ENCODE peak calls at places on chromosomes 13 and 19, in five cellular contexts. One of them, this sample, is unnamed. For H3K4me1, the result is how much of the 10 kb centered on the place peaks cover.

GRCh38 chr13:29909975-29910674 is 59.7 kb upstream of the UBL3 start:
- DNase-seq in fibroblast of lung: peak
- DNase-seq in esophagus squamous epithelium: no peak
- DNase-seq in mucosa of descending colon: no peak
- DNase-seq in A549: peak
- DNase-seq in this sample: no peak

GRCh38 chr13:37617162-37617561 is 18.6 kb upstream of the POSTN start:
- DNase-seq in esophagus squamous epithelium: no peak
- DNase-seq in fibroblast of lung: peak
- DNase-seq in A549: peak
- DNase-seq in mucosa of descending colon: no peak
- DNase-seq in this sample: no peak

GRCh38 chr13:76440568-76440967 is 445.6 kb downstream of the KCTD12 start:
- DNase-seq in A549: no peak
- DNase-seq in esophagus squamous epithelium: no peak
- DNase-seq in fibroblast of lung: no peak
- DNase-seq in mucosa of descending colon: no peak
- DNase-seq in this sample: no peak

GRCh38 chr13:20359335-20359734 is 127.2 kb upstream of the GJB6 start:
- DNase-seq in mucosa of descending colon: no peak
- DNase-seq in fibroblast of lung: peak
- DNase-seq in A549: peak
- DNase-seq in esophagus squamous epithelium: no peak
- DNase-seq in this sample: no peak

GRCh38 chr13:30936920-30937319 is 4.5 kb downstream of the TEX26 start:
- DNase-seq in A549: no peak
- DNase-seq in mucosa of descending colon: peak
- DNase-seq in esophagus squamous epithelium: no peak
- DNase-seq in fibroblast of lung: no peak
- DNase-seq in this sample: no peak

GRCh38 chr19:8004723-8005513 is 523 bp downstream of the ELAVL1 start:
- DNase-seq in A549: no peak
- DNase-seq in mucosa of descending colon: peak
- DNase-seq in fibroblast of lung: peak
- DNase-seq in esophagus squamous epithelium: no peak
- DNase-seq in this sample: no peak

GRCh38 chr19:1080360-1081161 is 13.6 kb downstream of the ARHGAP45 start:
- DNase-seq in mucosa of descending colon: no peak
- DNase-seq in esophagus squamous epithelium: no peak
- DNase-seq in fibroblast of lung: no peak
- DNase-seq in A549: no peak
- DNase-seq in this sample: no peak

GRCh38 chr13:102231486-102231885 is 170.4 kb downstream of the FGF14 start:
- DNase-seq in esophagus squamous epithelium: no peak
- DNase-seq in fibroblast of lung: no peak
- DNase-seq in mucosa of descending colon: no peak
- DNase-seq in A549: no peak
- DNase-seq in this sample: no peak

GRCh38 chr13:90445179-90445578 is 902.3 kb upstream of the MIR17HG start:
- DNase-seq in fibroblast of lung: peak
- DNase-seq in mucosa of descending colon: no peak
- DNase-seq in esophagus squamous epithelium: no peak
- DNase-seq in A549: peak
- DNase-seq in this sample: no peak

GRCh38 chr19:50002386-50002960 is 22.7 kb downstream of the VRK3 start:
- DNase-seq in esophagus squamous epithelium: no peak
- DNase-seq in mucosa of descending colon: no peak
- DNase-seq in fibroblast of lung: no peak
- DNase-seq in A549: no peak
- DNase-seq in this sample: no peak

GRCh38 chr19:53086949-53087348 is 16.3 kb downstream of the ZNF160 start:
- DNase-seq in esophagus squamous epithelium: no peak
- DNase-seq in A549: no peak
- DNase-seq in mucosa of descending colon: no peak
- DNase-seq in fibroblast of lung: peak
- DNase-seq in this sample: no peak

GRCh38 chr19:11088508-11089253 is 582 bp upstream of the LDLR start:
- DNase-seq in mucosa of descending colon: peak
- DNase-seq in esophagus squamous epithelium: no peak
- DNase-seq in A549: no peak
- DNase-seq in fibroblast of lung: no peak
- DNase-seq in this sample: no peak

GRCh38 chr19:50314724-50315700 is 14.2 kb downstream of the KCNC3 start:
- DNase-seq in mucosa of descending colon: no peak
- DNase-seq in esophagus squamous epithelium: no peak
- DNase-seq in A549: no peak
- DNase-seq in fibroblast of lung: no peak
- DNase-seq in this sample: peak

GRCh38 chr13:114108894-114109293 is 23.5 kb downstream of the RASA3 start:
- DNase-seq in fibroblast of lung: no peak
- DNase-seq in mucosa of descending colon: peak
- DNase-seq in A549: no peak
- DNase-seq in esophagus squamous epithelium: no peak
- DNase-seq in this sample: no peak

GRCh38 chr13:95644611-95645052 is at the start of gene DZIP1:
- DNase-seq in A549: peak
- DNase-seq in mucosa of descending colon: peak
- DNase-seq in fibroblast of lung: peak
- DNase-seq in esophagus squamous epithelium: no peak
- DNase-seq in this sample: peak

GRCh38 chr19:41159861-41160260 is 33.2 kb upstream of the CYP2S1 start:
- DNase-seq in A549: peak
- DNase-seq in fibroblast of lung: no peak
- DNase-seq in mucosa of descending colon: no peak
- DNase-seq in esophagus squamous epithelium: no peak
- DNase-seq in this sample: no peak

GRCh38 chr13:39159393-39159792 is 121.1 kb downstream of the NHLRC3 start:
- DNase-seq in esophagus squamous epithelium: no peak
- DNase-seq in fibroblast of lung: no peak
- DNase-seq in A549: no peak
- DNase-seq in mucosa of descending colon: no peak
- DNase-seq in this sample: no peak

GRCh38 chr19:10871711-10872550 is 578 bp downstream of the CARM1 start:
- DNase-seq in A549: no peak
- DNase-seq in fibroblast of lung: no peak
- DNase-seq in mucosa of descending colon: peak
- DNase-seq in esophagus squamous epithelium: no peak
- DNase-seq in this sample: peak

GRCh38 chr13:66992683-66993082 is 237.5 kb downstream of the PCDH9 start:
- DNase-seq in mucosa of descending colon: no peak
- DNase-seq in A549: no peak
- DNase-seq in fibroblast of lung: no peak
- DNase-seq in esophagus squamous epithelium: no peak
- DNase-seq in this sample: no peak
- H3K4me1 ChIP-seq in mucosa of descending colon: under half
- H3K4me1 ChIP-seq in A549: under half
- H3K4me1 ChIP-seq in fibroblast of lung: under half
- H3K4me1 ChIP-seq in esophagus squamous epithelium: under half
- H3K4me1 ChIP-seq in this sample: under half

DNA sequence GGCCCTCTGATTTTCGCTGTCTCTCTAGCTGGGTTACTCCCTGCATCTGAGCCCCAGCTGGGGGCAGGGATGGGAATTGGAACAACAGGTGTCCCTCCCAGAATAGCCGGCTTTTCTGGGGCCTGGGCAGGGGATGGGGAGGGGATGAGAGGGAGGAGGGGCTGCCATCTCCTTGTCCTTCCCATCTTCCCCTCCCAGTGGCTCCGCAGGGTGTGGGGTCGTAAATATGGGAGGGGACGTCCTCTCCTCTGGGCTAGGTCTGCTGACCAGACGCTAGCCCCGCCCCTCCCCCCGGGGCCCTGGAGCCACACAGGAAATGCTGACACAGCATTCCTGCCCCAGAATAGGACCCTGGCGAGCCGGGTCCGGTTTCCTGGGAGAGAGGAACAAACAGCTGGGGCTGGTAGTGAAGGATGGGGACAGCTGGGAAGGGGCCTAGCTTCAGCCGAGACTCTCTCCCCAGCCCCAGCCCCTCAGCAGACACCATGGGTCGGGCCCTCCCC is 1.1 kb downstream of the RYR1 start:
- DNase-seq in esophagus squamous epithelium: no peak
- DNase-seq in mucosa of descending colon: peak
- DNase-seq in A549: no peak
- DNase-seq in fibroblast of lung: no peak
- DNase-seq in this sample: no peak
- H3K4me3 ChIP-seq in esophagus squamous epithelium: no peak
- H3K4me3 ChIP-seq in mucosa of descending colon: no peak
- H3K4me3 ChIP-seq in A549: no peak
- H3K4me3 ChIP-seq in fibroblast of lung: no peak
- H3K4me3 ChIP-seq in this sample: no peak

GRCh38 chr13:44268965-44269364 is 104.7 kb upstream of the SERP2 start:
- DNase-seq in A549: no peak
- DNase-seq in fibroblast of lung: no peak
- DNase-seq in mucosa of descending colon: no peak
- DNase-seq in esophagus squamous epithelium: no peak
- DNase-seq in this sample: no peak

GRCh38 chr13:44270153-44270552 is 103.5 kb upstream of the SERP2 start:
- DNase-seq in fibroblast of lung: no peak
- DNase-seq in A549: no peak
- DNase-seq in mucosa of descending colon: no peak
- DNase-seq in esophagus squamous epithelium: no peak
- DNase-seq in this sample: no peak

GRCh38 chr13:44272692-44273091 is 100.9 kb upstream of the SERP2 start:
- DNase-seq in fibroblast of lung: peak
- DNase-seq in esophagus squamous epithelium: no peak
- DNase-seq in A549: no peak
- DNase-seq in mucosa of descending colon: no peak
- DNase-seq in this sample: no peak

GRCh38 chr13:44271915-44272341 is 101.7 kb upstream of the SERP2 start:
- DNase-seq in esophagus squamous epithelium: no peak
- DNase-seq in fibroblast of lung: no peak
- DNase-seq in A549: no peak
- DNase-seq in mucosa of descending colon: no peak
- DNase-seq in this sample: no peak

DNA sequence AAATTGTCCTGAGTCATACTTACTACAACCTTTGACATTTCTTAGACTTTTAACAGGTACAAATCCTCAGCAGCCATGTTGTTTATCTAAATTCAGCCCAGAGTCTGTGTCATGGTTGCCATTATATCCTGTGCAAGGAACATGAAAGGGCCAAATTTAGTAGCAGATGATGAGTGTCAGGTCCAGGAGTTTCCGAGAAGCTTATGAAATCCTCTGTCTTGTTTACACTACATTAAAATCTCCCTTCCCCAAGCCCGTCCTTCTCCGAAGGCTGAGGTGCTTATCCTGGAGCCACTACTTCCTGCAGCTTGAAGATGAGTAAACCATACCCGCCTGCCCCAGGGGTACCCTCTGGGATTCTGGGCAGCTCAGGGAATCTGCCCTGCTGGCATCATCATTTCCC is 102.6 kb upstream of the SERP2 start:
- DNase-seq in esophagus squamous epithelium: no peak
- DNase-seq in fibroblast of lung: peak
- DNase-seq in A549: peak
- DNase-seq in mucosa of descending colon: no peak
- DNase-seq in this sample: no peak
- H3K4me1 ChIP-seq in esophagus squamous epithelium: under half
- H3K4me1 ChIP-seq in fibroblast of lung: under half
- H3K4me1 ChIP-seq in A549: under half
- H3K4me1 ChIP-seq in mucosa of descending colon: under half
- H3K4me1 ChIP-seq in this sample: under half

GRCh38 chr19:4369109-4369887 is 25.9 kb downstream of the MPND start:
- DNase-seq in esophagus squamous epithelium: no peak
- DNase-seq in fibroblast of lung: peak
- DNase-seq in A549: no peak
- DNase-seq in mucosa of descending colon: peak
- DNase-seq in this sample: no peak
- H3K4me3 ChIP-seq in esophagus squamous epithelium: peak
- H3K4me3 ChIP-seq in fibroblast of lung: no peak
- H3K4me3 ChIP-seq in A549: no peak
- H3K4me3 ChIP-seq in mucosa of descending colon: no peak
- H3K4me3 ChIP-seq in this sample: no peak

GRCh38 chr13:21673592-21674270 is 2.9 kb downstream of the FGF9 start:
- DNase-seq in A549: peak
- DNase-seq in mucosa of descending colon: peak
- DNase-seq in esophagus squamous epithelium: no peak
- DNase-seq in fibroblast of lung: peak
- DNase-seq in this sample: peak
- H3K4me1 ChIP-seq in A549: under half
- H3K4me1 ChIP-seq in mucosa of descending colon: under half
- H3K4me1 ChIP-seq in esophagus squamous epithelium: under half
- H3K4me1 ChIP-seq in fibroblast of lung: under half
- H3K4me1 ChIP-seq in this sample: under half

GRCh38 chr13:99151516-99151915 is 49.1 kb upstream of the UBAC2 start:
- DNase-seq in fibroblast of lung: peak
- DNase-seq in esophagus squamous epithelium: no peak
- DNase-seq in mucosa of descending colon: no peak
- DNase-seq in A549: peak
- DNase-seq in this sample: no peak
- H3K4me3 ChIP-seq in fibroblast of lung: no peak
- H3K4me3 ChIP-seq in esophagus squamous epithelium: no peak
- H3K4me3 ChIP-seq in mucosa of descending colon: no peak
- H3K4me3 ChIP-seq in A549: no peak
- H3K4me3 ChIP-seq in this sample: no peak